ENCODE peak calls at places on chromosomes 2 and 18, in four cellular contexts. O, Y, I and R are unnamed samples.

GRCh38 chr2:121638333-121638732 is 10.9 kb downstream of the CLASP1 start:
- DNase-seq in O (no peak), Y (peak), I (no peak), R (no peak)

GRCh38 chr18:38654966-38655365 is 1089.4 kb upstream of the CELF4 start:
- DNase-seq in O (no peak), Y (no peak), I (no peak), R (no peak)

GRCh38 chr2:53021285-53021684 is 746.3 kb upstream of the CHAC2 start:
- DNase-seq in O (no peak), Y (no peak), I (no peak), R (no peak)

GRCh38 chr18:54255141-54255540 is 14.2 kb upstream of the POLI start:
- DNase-seq in O (no peak), Y (no peak), I (no peak), R (no peak)

GRCh38 chr2:1081411-1082225 is 131.0 kb downstream of the SNTG2 start:
- DNase-seq in O (no peak), Y (no peak), I (no peak), R (no peak)

GRCh38 chr18:22084547-22084946 is 84.8 kb upstream of the GATA6 start:
- DNase-seq in O (no peak), Y (peak), I (no peak), R (no peak)

GRCh38 chr2:172128484-172128883 is 25.8 kb upstream of the DLX2 start:
- DNase-seq in O (no peak), Y (no peak), I (no peak), R (no peak)

GRCh38 chr2:120245520-120245835 is 7.2 kb upstream of the RALB start:
- DNase-seq in O (no peak), Y (peak), I (no peak), R (no peak)

GRCh38 chr2:16168506-16169264 is 228.3 kb downstream of the MYCN start:
- DNase-seq in O (peak), Y (no peak), I (no peak), R (no peak)

GRCh38 chr2:241743620-241744019 is 9.2 kb downstream of the D2HGDH start:
- DNase-seq in O (no peak), Y (no peak), I (no peak), R (no peak)

GRCh38 chr2:172329404-172330059 is 97.9 kb upstream of the ITGA6 start:
- DNase-seq in O (no peak), Y (no peak), I (no peak), R (no peak)

GRCh38 chr18:63063171-63063570 is 256.4 kb downstream of the BCL2 start:
- DNase-seq in O (no peak), Y (no peak), I (no peak), R (no peak)

GRCh38 chr2:56476509-56477071 is 292.8 kb downstream of the CCDC85A start:
- DNase-seq in O (no peak), Y (no peak), I (no peak), R (no peak)

GRCh38 chr2:86760371-86760770 is 30.3 kb downstream of the CD8A start:
- DNase-seq in O (no peak), Y (no peak), I (no peak), R (no peak)

GRCh38 chr2:7083580-7084509 is 166.6 kb downstream of the RNF144A start:
- DNase-seq in O (peak), Y (peak), I (peak), R (peak)

GRCh38 chr2:168758970-168759820 is 43.2 kb upstream of the NOSTRIN start:
- DNase-seq in O (no peak), Y (peak), I (no peak), R (peak)

GRCh38 chr2:143939976-143940375 is 579.9 kb downstream of the ZEB2 start:
- DNase-seq in O (no peak), Y (no peak), I (no peak), R (no peak)

GRCh38 chr2:70807102-70807827 is 13.1 kb downstream of the CLEC4F start:
- DNase-seq in O (no peak), Y (peak), I (no peak), R (no peak)

GRCh38 chr2:102296449-102296848 is 14.9 kb upstream of the IL1RL1 start:
- DNase-seq in O (no peak), Y (no peak), I (no peak), R (no peak)

GRCh38 chr2:3456125-3456524 is 63.2 kb downstream of the ADI1 start:
- DNase-seq in O (no peak), Y (no peak), I (no peak), R (no peak)

GRCh38 chr2:9596621-9597311 is 34.0 kb downstream of the YWHAQ start:
- DNase-seq in O (no peak), Y (no peak), I (no peak), R (no peak)

GRCh38 chr18:75365230-75365629 is 62.3 kb downstream of the SMIM21 start:
- DNase-seq in O (no peak), Y (no peak), I (no peak), R (no peak)

GRCh38 chr2:46796843-46797625 is 118.6 kb downstream of the MCFD2 start:
- DNase-seq in O (no peak), Y (no peak), I (no peak), R (no peak)

GRCh38 chr2:204019572-204020501 is 83.3 kb downstream of the ICOS start:
- DNase-seq in O (no peak), Y (no peak), I (no peak), R (no peak)

GRCh38 chr2:173589604-173590277 is 235.1 kb downstream of the CDCA7 start:
- DNase-seq in O (no peak), Y (no peak), I (no peak), R (peak)

DNA sequence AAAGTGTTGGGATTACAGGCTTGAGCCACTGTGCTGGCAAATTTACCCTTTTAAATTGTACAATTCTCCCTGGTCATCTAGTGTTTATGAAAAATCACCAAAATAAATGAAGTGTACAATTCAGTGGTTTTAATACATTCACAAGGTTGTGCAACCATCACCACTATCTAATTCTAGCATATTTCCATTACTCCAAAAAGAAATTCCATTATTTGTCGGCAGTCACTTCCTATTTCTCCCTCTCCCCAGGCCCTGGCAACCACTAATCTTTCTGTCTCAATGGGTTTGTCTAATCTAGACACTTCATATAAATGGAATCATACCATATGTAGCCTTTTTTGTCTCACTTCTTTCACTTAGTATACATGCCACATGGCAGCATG is 12.7 kb upstream of the POLE4 start:
- DNase-seq in O (no peak), Y (no peak), I (no peak), R (no peak)
- TF ChIP-seq FOSL1 in O (no peak), Y (no peak), I (no peak), R (no peak)

GRCh38 chr18:10190564-10190963 is 263.9 kb upstream of the APCDD1 start:
- DNase-seq in O (no peak), Y (no peak), I (no peak), R (no peak)

GRCh38 chr18:10194592-10194991 is 259.8 kb upstream of the APCDD1 start:
- DNase-seq in O (no peak), Y (no peak), I (no peak), R (no peak)

GRCh38 chr18:10197097-10197496 is 257.3 kb upstream of the APCDD1 start:
- DNase-seq in O (no peak), Y (no peak), I (no peak), R (no peak)

GRCh38 chr18:10195529-10195928 is 258.9 kb upstream of the APCDD1 start:
- DNase-seq in O (no peak), Y (no peak), I (no peak), R (no peak)

DNA sequence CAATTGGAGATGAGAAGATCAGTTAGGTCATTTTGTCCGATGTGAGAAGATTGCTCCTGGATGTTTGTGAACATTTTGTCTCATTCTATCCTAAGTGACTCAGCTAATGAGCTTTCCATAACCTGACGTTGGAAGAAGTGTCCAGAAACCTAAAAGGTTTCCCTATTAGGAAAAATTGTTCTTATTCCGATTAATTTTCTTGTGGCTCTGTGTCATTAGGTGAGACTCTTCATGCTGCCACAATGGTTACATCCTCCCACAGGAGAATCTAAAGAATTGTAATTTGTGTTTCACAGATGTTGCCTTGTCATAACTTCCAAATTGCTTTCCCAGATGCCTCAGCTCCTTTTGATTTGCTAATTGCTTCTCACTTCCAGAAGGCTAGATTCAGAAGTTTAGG is 261.0 kb upstream of the APCDD1 start:
- DNase-seq in O (no peak), Y (no peak), I (no peak), R (no peak)
- TF ChIP-seq JUND in O (no peak), Y (no peak), I (no peak), R (no peak)

GRCh38 chr2:75311993-75312392 is 112.7 kb upstream of the TACR1 start:
- DNase-seq in O (peak), Y (peak), I (peak), R (peak)
- TF ChIP-seq FOSL1 in O (no peak), Y (no peak), I (no peak), R (no peak)

GRCh38 chr2:217751952-217752351 is 250.8 kb downstream of the TNS1 start:
- DNase-seq in O (no peak), Y (no peak), I (no peak), R (no peak)
- TF ChIP-seq JUND in O (no peak), Y (no peak), I (no peak), R (no peak)

GRCh38 chr18:2222270-2223185 is 348.8 kb downstream of the METTL4 start:
- DNase-seq in O (no peak), Y (no peak), I (no peak), R (no peak)

GRCh38 chr18:2218101-2218500 is 353.2 kb downstream of the METTL4 start:
- DNase-seq in O (no peak), Y (no peak), I (no peak), R (no peak)

GRCh38 chr18:2223394-2223793 is 347.9 kb downstream of the METTL4 start:
- DNase-seq in O (no peak), Y (no peak), I (no peak), R (no peak)

DNA sequence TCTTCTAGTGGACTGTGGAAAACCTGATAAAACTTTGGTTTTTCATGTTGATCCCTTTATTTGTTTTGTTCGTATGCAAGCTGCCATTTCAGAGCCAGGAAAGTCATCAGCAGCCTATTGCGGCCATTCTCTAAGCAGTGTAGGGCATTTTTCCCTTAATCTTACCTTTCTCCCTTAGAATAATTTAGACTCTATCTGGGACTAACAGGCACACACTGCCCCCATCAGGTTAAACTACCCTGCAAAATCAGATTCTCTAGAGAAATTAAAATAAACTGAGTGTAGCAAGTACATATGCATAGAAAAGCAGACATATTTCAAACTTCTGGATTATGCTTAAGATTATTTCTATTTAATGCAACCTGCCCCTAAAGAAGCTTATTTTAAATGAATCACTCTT is 347.4 kb downstream of the METTL4 start:
- DNase-seq in O (peak), Y (peak), I (no peak), R (peak)
- TF ChIP-seq FOSL1 in O (no peak), Y (no peak), I (no peak), R (no peak)